ENCODE peak calls at places on chromosomes 2 and 18, in eight cellular contexts. D, T, L, Z, E, C, B and H are unnamed samples.

GRCh38 chr2:204483497-204484164 is 61.6 kb upstream of the PARD3B start:
- DNase-seq in L (no peak), C (no peak), B (no peak), Z (no peak), D (no peak), E (peak), T (no peak), H (no peak)

GRCh38 chr2:241941691-241942301 is 72.3 kb downstream of the RTP5 start:
- DNase-seq in Z (peak), C (no peak), E (no peak), L (no peak), B (no peak), D (no peak), T (no peak), H (peak)

GRCh38 chr18:6414118-6414722 is 491 bp downstream of the L3MBTL4 start:
- DNase-seq in T (no peak), D (no peak), L (peak), Z (peak), C (no peak), B (peak), E (no peak), H (peak)

GRCh38 chr18:36711014-36711725 is 117.6 kb downstream of the TPGS2 start:
- DNase-seq in C (no peak), E (no peak), B (no peak), T (no peak), Z (no peak), D (no peak), L (no peak), H (no peak)

GRCh38 chr2:175690113-175690716 is 311.9 kb downstream of the LNPK start:
- DNase-seq in E (peak), B (no peak), C (no peak), T (no peak), D (peak), Z (peak), L (peak), H (peak)

GRCh38 chr2:63788070-63788469 is 53.6 kb upstream of the UGP2 start:
- DNase-seq in C (no peak), Z (no peak), L (no peak), T (no peak), D (no peak), E (peak), B (no peak), H (no peak)

GRCh38 chr2:133063792-133064191 is 393.8 kb upstream of the LYPD1 start:
- DNase-seq in E (peak), L (peak), C (no peak), Z (peak), D (no peak), T (no peak), B (no peak), H (no peak)

GRCh38 chr2:217340176-217340575 is 480.3 kb upstream of the TNP1 start:
- DNase-seq in E (no peak), B (no peak), T (no peak), C (no peak), Z (no peak), D (no peak), L (no peak), H (no peak)

GRCh38 chr2:161946489-161947107 is 127.4 kb downstream of the DPP4 start:
- DNase-seq in C (no peak), E (peak), L (no peak), D (no peak), Z (no peak), B (no peak), T (no peak), H (no peak)

GRCh38 chr2:207337234-207338219 is 171.8 kb upstream of the KLF7 start:
- DNase-seq in E (peak), Z (no peak), T (peak), B (no peak), D (no peak), C (no peak), L (peak), H (no peak)

GRCh38 chr2:219309278-219309677 is at the start of gene PTPRN:
- DNase-seq in T (no peak), D (peak), C (no peak), B (peak), Z (peak), L (no peak), E (peak), H (peak)

GRCh38 chr2:175837046-175837445 is 165.0 kb downstream of the LNPK start:
- DNase-seq in L (peak), T (no peak), D (no peak), C (no peak), B (no peak), Z (no peak), E (peak), H (no peak)

GRCh38 chr2:169329669-169330554 is 32.4 kb downstream of the LRP2 start:
- DNase-seq in T (no peak), D (no peak), C (no peak), B (no peak), L (no peak), E (no peak), Z (no peak), H (no peak)

GRCh38 chr2:202773576-202773975 is 98.0 kb downstream of the ICA1L start:
- DNase-seq in C (no peak), T (no peak), L (no peak), D (no peak), Z (no peak), B (no peak), E (no peak), H (no peak)

GRCh38 chr2:122863516-122863915 is 1108.1 kb downstream of the TSN start:
- DNase-seq in B (no peak), T (no peak), C (no peak), L (no peak), D (no peak), E (no peak), Z (no peak), H (peak)

GRCh38 chr18:59478591-59478990 is 119.5 kb upstream of the LMAN1 start:
- DNase-seq in L (peak), T (no peak), Z (no peak), D (no peak), C (no peak), B (no peak), E (no peak), H (no peak)

GRCh38 chr2:115880558-115880957 is 1438.1 kb downstream of the DPP10 start:
- DNase-seq in L (no peak), Z (peak), T (no peak), D (peak), C (no peak), E (no peak), B (no peak), H (no peak)